ENCODE peak calls at places on chromosome X, in six cellular contexts. One of them, this sample, is unnamed.

GRCh38 chrX:132963846-132964245 is 5.4 kb upstream of the HS6ST2 start:
- DNase-seq in foreskin keratinocyte: no peak
- DNase-seq in RWPE1: no peak
- DNase-seq in GM18507: no peak
- DNase-seq in astrocyte of the hippocampus: no peak
- DNase-seq in activated CD4-positive, alpha-beta T cell treated with anti-CD3 and anti-CD28 coated beads, Interleukin-2, amount 50 U/mL, for 24 hours: no peak
- DNase-seq in this sample: no peak

GRCh38 chrX:67779099-67779498 is 235.3 kb downstream of the AR start:
- DNase-seq in activated CD4-positive, alpha-beta T cell treated with anti-CD3 and anti-CD28 coated beads, Interleukin-2, amount 50 U/mL, for 24 hours: no peak
- DNase-seq in RWPE1: no peak
- DNase-seq in astrocyte of the hippocampus: no peak
- DNase-seq in GM18507: no peak
- DNase-seq in foreskin keratinocyte: no peak
- DNase-seq in this sample: no peak

GRCh38 chrX:147803948-147804347 is 107.8 kb upstream of the FMR1 start:
- DNase-seq in RWPE1: peak; percentile 4
- DNase-seq in activated CD4-positive, alpha-beta T cell treated with anti-CD3 and anti-CD28 coated beads, Interleukin-2, amount 50 U/mL, for 24 hours: no peak
- DNase-seq in astrocyte of the hippocampus: peak; percentile 14
- DNase-seq in foreskin keratinocyte: no peak
- DNase-seq in GM18507: no peak
- DNase-seq in this sample: peak; percentile 4

GRCh38 chrX:19789376-19789775 is 98.0 kb downstream of the SH3KBP1 start:
- DNase-seq in GM18507: no peak
- DNase-seq in astrocyte of the hippocampus: no peak
- DNase-seq in RWPE1: no peak
- DNase-seq in foreskin keratinocyte: no peak
- DNase-seq in activated CD4-positive, alpha-beta T cell treated with anti-CD3 and anti-CD28 coated beads, Interleukin-2, amount 50 U/mL, for 24 hours: no peak
- DNase-seq in this sample: no peak

GRCh38 chrX:57178605-57179004 is 41.4 kb upstream of the SPIN2A start:
- DNase-seq in RWPE1: no peak
- DNase-seq in activated CD4-positive, alpha-beta T cell treated with anti-CD3 and anti-CD28 coated beads, Interleukin-2, amount 50 U/mL, for 24 hours: no peak
- DNase-seq in foreskin keratinocyte: no peak
- DNase-seq in astrocyte of the hippocampus: no peak
- DNase-seq in GM18507: no peak
- DNase-seq in this sample: no peak

GRCh38 chrX:37348237-37349130 is 680 bp upstream of the PRRG1 start:
- DNase-seq in GM18507: no peak
- DNase-seq in activated CD4-positive, alpha-beta T cell treated with anti-CD3 and anti-CD28 coated beads, Interleukin-2, amount 50 U/mL, for 24 hours: no peak
- DNase-seq in astrocyte of the hippocampus: peak; percentile 51
- DNase-seq in foreskin keratinocyte: peak; percentile 4
- DNase-seq in RWPE1: no peak
- DNase-seq in this sample: peak; percentile 72

GRCh38 chrX:103845165-103845653 is 13.2 kb upstream of the RAB9B start:
- DNase-seq in astrocyte of the hippocampus: peak; percentile 81
- DNase-seq in activated CD4-positive, alpha-beta T cell treated with anti-CD3 and anti-CD28 coated beads, Interleukin-2, amount 50 U/mL, for 24 hours: peak; percentile 3
- DNase-seq in GM18507: no peak
- DNase-seq in RWPE1: peak; percentile 46
- DNase-seq in foreskin keratinocyte: peak; percentile 66
- DNase-seq in this sample: peak; percentile 83

GRCh38 chrX:109812236-109812635 is 79.2 kb upstream of the ACSL4 start:
- DNase-seq in GM18507: no peak
- DNase-seq in foreskin keratinocyte: no peak
- DNase-seq in activated CD4-positive, alpha-beta T cell treated with anti-CD3 and anti-CD28 coated beads, Interleukin-2, amount 50 U/mL, for 24 hours: no peak
- DNase-seq in RWPE1: no peak
- DNase-seq in astrocyte of the hippocampus: no peak
- DNase-seq in this sample: no peak

GRCh38 chrX:133913009-133913408 is 72.4 kb downstream of the GPC3 start:
- DNase-seq in RWPE1: no peak
- DNase-seq in astrocyte of the hippocampus: no peak
- DNase-seq in foreskin keratinocyte: no peak
- DNase-seq in GM18507: no peak
- DNase-seq in activated CD4-positive, alpha-beta T cell treated with anti-CD3 and anti-CD28 coated beads, Interleukin-2, amount 50 U/mL, for 24 hours: no peak
- DNase-seq in this sample: no peak

GRCh38 chrX:24790166-24790565 is 96.4 kb downstream of the POLA1 start:
- DNase-seq in RWPE1: no peak
- DNase-seq in GM18507: no peak
- DNase-seq in astrocyte of the hippocampus: no peak
- DNase-seq in foreskin keratinocyte: no peak
- DNase-seq in activated CD4-positive, alpha-beta T cell treated with anti-CD3 and anti-CD28 coated beads, Interleukin-2, amount 50 U/mL, for 24 hours: no peak
- DNase-seq in this sample: no peak

GRCh38 chrX:123217077-123217476 is 33.0 kb downstream of the GRIA3 start:
- DNase-seq in astrocyte of the hippocampus: no peak
- DNase-seq in foreskin keratinocyte: no peak
- DNase-seq in GM18507: no peak
- DNase-seq in activated CD4-positive, alpha-beta T cell treated with anti-CD3 and anti-CD28 coated beads, Interleukin-2, amount 50 U/mL, for 24 hours: no peak
- DNase-seq in RWPE1: no peak
- DNase-seq in this sample: peak; percentile 46

GRCh38 chrX:71103110-71103983 is 3.2 kb downstream of the CXorf65 start:
- DNase-seq in RWPE1: no peak
- DNase-seq in foreskin keratinocyte: no peak
- DNase-seq in astrocyte of the hippocampus: no peak
- DNase-seq in GM18507: no peak
- DNase-seq in activated CD4-positive, alpha-beta T cell treated with anti-CD3 and anti-CD28 coated beads, Interleukin-2, amount 50 U/mL, for 24 hours: no peak
- DNase-seq in this sample: no peak

GRCh38 chrX:2664497-2664896 is 26.6 kb upstream of the CD99 start:
- DNase-seq in activated CD4-positive, alpha-beta T cell treated with anti-CD3 and anti-CD28 coated beads, Interleukin-2, amount 50 U/mL, for 24 hours: no peak
- DNase-seq in astrocyte of the hippocampus: no peak
- DNase-seq in foreskin keratinocyte: no peak
- DNase-seq in RWPE1: no peak
- DNase-seq in GM18507: no peak
- DNase-seq in this sample: no peak

GRCh38 chrX:123860506-123860840 is 620 bp downstream of the XIAP start:
- DNase-seq in foreskin keratinocyte: peak; percentile 57
- DNase-seq in activated CD4-positive, alpha-beta T cell treated with anti-CD3 and anti-CD28 coated beads, Interleukin-2, amount 50 U/mL, for 24 hours: no peak
- DNase-seq in RWPE1: no peak
- DNase-seq in astrocyte of the hippocampus: no peak
- DNase-seq in GM18507: no peak
- DNase-seq in this sample: peak; percentile 76

GRCh38 chrX:10254746-10255145 is 98.0 kb downstream of the CLCN4 start:
- DNase-seq in RWPE1: no peak
- DNase-seq in astrocyte of the hippocampus: peak; percentile 27
- DNase-seq in foreskin keratinocyte: peak; percentile 27
- DNase-seq in activated CD4-positive, alpha-beta T cell treated with anti-CD3 and anti-CD28 coated beads, Interleukin-2, amount 50 U/mL, for 24 hours: no peak
- DNase-seq in GM18507: no peak
- DNase-seq in this sample: peak; percentile 45

GRCh38 chrX:150870487-150871340 is 27.8 kb downstream of the CD99L2 start:
- DNase-seq in astrocyte of the hippocampus: no peak
- DNase-seq in activated CD4-positive, alpha-beta T cell treated with anti-CD3 and anti-CD28 coated beads, Interleukin-2, amount 50 U/mL, for 24 hours: no peak
- DNase-seq in GM18507: no peak
- DNase-seq in RWPE1: no peak
- DNase-seq in foreskin keratinocyte: no peak
- DNase-seq in this sample: no peak

GRCh38 chrX:5449323-5449722 is 779.3 kb downstream of the NLGN4X start:
- DNase-seq in RWPE1: no peak
- DNase-seq in GM18507: no peak
- DNase-seq in astrocyte of the hippocampus: peak; percentile 54
- DNase-seq in activated CD4-positive, alpha-beta T cell treated with anti-CD3 and anti-CD28 coated beads, Interleukin-2, amount 50 U/mL, for 24 hours: no peak
- DNase-seq in foreskin keratinocyte: no peak
- DNase-seq in this sample: no peak

GRCh38 chrX:110316351-110317078 is 1.4 kb downstream of the AMMECR1 start:
- DNase-seq in astrocyte of the hippocampus: peak; percentile 22
- DNase-seq in foreskin keratinocyte: no peak
- DNase-seq in activated CD4-positive, alpha-beta T cell treated with anti-CD3 and anti-CD28 coated beads, Interleukin-2, amount 50 U/mL, for 24 hours: no peak
- DNase-seq in GM18507: no peak
- DNase-seq in RWPE1: no peak
- DNase-seq in this sample: peak; percentile 43

GRCh38 chrX:38426785-38427184 is 74.4 kb downstream of the OTC start:
- DNase-seq in activated CD4-positive, alpha-beta T cell treated with anti-CD3 and anti-CD28 coated beads, Interleukin-2, amount 50 U/mL, for 24 hours: no peak
- DNase-seq in astrocyte of the hippocampus: peak; percentile 34
- DNase-seq in GM18507: no peak
- DNase-seq in foreskin keratinocyte: peak; percentile 36
- DNase-seq in RWPE1: peak; percentile 20
- DNase-seq in this sample: peak; percentile 6

GRCh38 chrX:66021758-66022741 is 17.8 kb downstream of the VSIG4 start:
- DNase-seq in RWPE1: no peak
- DNase-seq in astrocyte of the hippocampus: no peak
- DNase-seq in GM18507: no peak
- DNase-seq in foreskin keratinocyte: no peak
- DNase-seq in activated CD4-positive, alpha-beta T cell treated with anti-CD3 and anti-CD28 coated beads, Interleukin-2, amount 50 U/mL, for 24 hours: no peak
- DNase-seq in this sample: no peak

GRCh38 chrX:68757331-68757730 is 71.5 kb upstream of the EFNB1 start:
- DNase-seq in RWPE1: no peak
- DNase-seq in GM18507: no peak
- DNase-seq in foreskin keratinocyte: no peak
- DNase-seq in activated CD4-positive, alpha-beta T cell treated with anti-CD3 and anti-CD28 coated beads, Interleukin-2, amount 50 U/mL, for 24 hours: no peak
- DNase-seq in astrocyte of the hippocampus: no peak
- DNase-seq in this sample: no peak

This sample was measured in M059J.